ENCODE peak calls at places on chromosomes 12 and 14, in ten cellular contexts. N, F, R, G, P, Z, J, V, U and X are unnamed samples.

GRCh38 chr12:111046896-111047295 is 126.5 kb upstream of the MYL2 start:
- DNase-seq in Z (no peak), J (no peak), U (no peak), F (no peak), N (no peak), P (no peak), R (no peak), G (no peak), V (no peak), X (no peak)

GRCh38 chr12:57191410-57191809 is 25.2 kb upstream of the NXPH4 start:
- DNase-seq in J (no peak), P (no peak), N (no peak), R (no peak), V (no peak), G (no peak), Z (no peak), F (no peak), U (no peak), X (no peak)

GRCh38 chr14:61147898-61148549 is 133.1 kb downstream of the TMEM30B start:
- DNase-seq in P (no peak), G (peak; percentile 66), R (no peak), V (no peak), F (no peak), Z (no peak), J (no peak), U (no peak), N (no peak), X (peak; percentile 70)

GRCh38 chr14:38442208-38442607 is 186.3 kb upstream of the CLEC14A start:
- DNase-seq in Z (no peak), J (no peak), F (no peak), R (no peak), P (no peak), G (no peak), N (no peak), U (no peak), V (no peak), X (no peak)

GRCh38 chr14:52706286-52706685 is 714 bp upstream of the PSMC6 start:
- DNase-seq in G (no peak), U (no peak), P (no peak), R (no peak), V (no peak), F (no peak), N (no peak), J (peak; percentile 81), Z (no peak), X (no peak)

GRCh38 chr12:91100901-91101300 is 10.4 kb downstream of the LUM start:
- DNase-seq in Z (no peak), F (no peak), U (no peak), V (no peak), R (no peak), P (no peak), N (no peak), J (no peak), G (no peak), X (no peak)

GRCh38 chr12:114579389-114579788 is 104.6 kb downstream of the TBX3 start:
- DNase-seq in V (no peak), F (no peak), Z (no peak), P (no peak), R (no peak), U (no peak), G (no peak), N (no peak), J (no peak), X (no peak)

GRCh38 chr12:75908961-75909699 is 122.4 kb downstream of the PHLDA1 start:
- DNase-seq in P (no peak), U (peak; percentile 85), F (peak; percentile 64), Z (no peak), V (peak; percentile 37), G (peak; percentile 62), N (no peak), J (no peak), R (no peak), X (peak; percentile 85)

GRCh38 chr12:121805171-121805687 is 1.4 kb downstream of the SETD1B start:
- DNase-seq in N (no peak), G (no peak), J (no peak), F (peak; percentile 52), P (no peak), U (no peak), Z (no peak), R (no peak), V (no peak), X (no peak)

GRCh38 chr14:58272589-58273372 is 25.6 kb upstream of the ARID4A start:
- DNase-seq in U (peak; percentile 44), R (no peak), J (peak; percentile 20), G (no peak), Z (no peak), P (no peak), F (no peak), V (no peak), N (peak; percentile 8), X (no peak)

GRCh38 chr12:9943244-9943643 is 11.1 kb upstream of the CLEC2A start:
- DNase-seq in P (no peak), R (no peak), G (no peak), F (no peak), Z (no peak), N (no peak), J (no peak), U (no peak), V (no peak), X (no peak)

GRCh38 chr12:2336409-2336829 is 283.6 kb downstream of the CACNA1C start:
- DNase-seq in U (no peak), Z (no peak), R (no peak), V (no peak), J (peak; percentile 30), F (no peak), P (peak; percentile 85), G (no peak), N (no peak), X (no peak)

GRCh38 chr12:127681151-127681754 is 585.7 kb upstream of the TMEM132C start:
- DNase-seq in R (no peak), F (no peak), U (no peak), G (no peak), J (no peak), P (no peak), Z (no peak), V (no peak), N (no peak), X (no peak)

GRCh38 chr14:104678346-104678745 is 11.1 kb upstream of the INF2 start:
- DNase-seq in R (no peak), P (no peak), Z (no peak), G (no peak), V (no peak), N (no peak), F (no peak), U (no peak), J (peak; percentile 43), X (peak; percentile 74)

GRCh38 chr14:73661872-73662271 is 17.1 kb downstream of the DNAL1 start:
- DNase-seq in P (no peak), G (no peak), N (no peak), V (no peak), F (no peak), U (no peak), J (no peak), Z (no peak), R (no peak), X (no peak)

GRCh38 chr12:53694746-53695145 is 18.9 kb upstream of the ATP5MC2 start:
- DNase-seq in F (no peak), G (no peak), N (no peak), P (no peak), U (no peak), J (no peak), R (no peak), V (no peak), Z (no peak), X (no peak)

DNA sequence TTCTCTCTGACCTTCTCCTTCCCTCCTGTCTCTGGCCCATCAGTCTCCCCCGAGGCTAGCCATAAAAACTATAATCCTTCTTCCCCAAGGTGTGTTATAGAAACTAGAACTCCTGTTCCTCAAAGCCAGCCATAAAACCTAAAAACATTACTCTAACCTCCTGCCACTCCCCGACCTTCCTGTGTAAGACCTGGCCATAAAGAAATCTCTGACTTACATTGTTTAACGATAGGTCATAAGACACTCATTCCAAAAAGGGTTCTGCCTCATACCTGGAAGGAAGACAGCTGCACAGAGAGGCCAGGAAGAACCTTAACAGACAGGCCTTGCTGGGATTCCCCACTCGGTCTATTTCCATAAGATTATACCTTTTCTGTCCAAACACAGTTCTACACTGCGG is 70.9 kb upstream of the EEA1 start:
- DNase-seq in P (no peak), V (peak; percentile 35), G (no peak), J (no peak), R (no peak), Z (no peak), N (no peak), F (no peak), U (no peak), X (no peak)
- TF ChIP-seq POLR2A in P (no peak), V (no peak), G (no peak), J (no peak), R (no peak), Z (no peak), N (no peak), F (no peak), U (no peak), X (no peak)

GRCh38 chr12:102016472-102016871 is 45.3 kb downstream of the WASHC3 start:
- DNase-seq in Z (no peak), F (no peak), P (no peak), J (no peak), U (no peak), N (no peak), R (no peak), G (no peak), V (no peak), X (no peak)
- TF ChIP-seq CTCF in Z (no peak), F (no peak), P (no peak), J (no peak), U (no peak), N (no peak), R (no peak), G (no peak), V (no peak), X (no peak)

DNA sequence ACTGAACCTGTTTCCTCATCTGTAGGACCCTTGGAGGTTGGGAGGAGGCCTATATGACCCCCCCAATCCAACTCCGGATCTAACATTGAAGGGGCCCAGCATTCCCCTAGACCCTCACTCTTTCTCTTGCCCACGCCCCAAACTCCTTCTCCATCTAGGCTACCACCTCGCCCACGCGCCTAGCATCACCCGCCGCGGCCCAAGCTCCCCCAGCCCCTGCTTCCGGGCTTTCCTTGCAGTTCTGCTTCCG is 468 bp downstream of the CERS5 start:
- DNase-seq in N (no peak), J (peak; percentile 56), P (no peak), V (no peak), F (peak; percentile 47), Z (no peak), R (no peak), G (no peak), U (peak; percentile 29), X (peak; percentile 72)
- TF ChIP-seq EP300 in N (no peak), J (no peak), P (no peak), V (no peak), F (no peak), Z (no peak), R (no peak), G (no peak), U (no peak), X (no peak)

DNA sequence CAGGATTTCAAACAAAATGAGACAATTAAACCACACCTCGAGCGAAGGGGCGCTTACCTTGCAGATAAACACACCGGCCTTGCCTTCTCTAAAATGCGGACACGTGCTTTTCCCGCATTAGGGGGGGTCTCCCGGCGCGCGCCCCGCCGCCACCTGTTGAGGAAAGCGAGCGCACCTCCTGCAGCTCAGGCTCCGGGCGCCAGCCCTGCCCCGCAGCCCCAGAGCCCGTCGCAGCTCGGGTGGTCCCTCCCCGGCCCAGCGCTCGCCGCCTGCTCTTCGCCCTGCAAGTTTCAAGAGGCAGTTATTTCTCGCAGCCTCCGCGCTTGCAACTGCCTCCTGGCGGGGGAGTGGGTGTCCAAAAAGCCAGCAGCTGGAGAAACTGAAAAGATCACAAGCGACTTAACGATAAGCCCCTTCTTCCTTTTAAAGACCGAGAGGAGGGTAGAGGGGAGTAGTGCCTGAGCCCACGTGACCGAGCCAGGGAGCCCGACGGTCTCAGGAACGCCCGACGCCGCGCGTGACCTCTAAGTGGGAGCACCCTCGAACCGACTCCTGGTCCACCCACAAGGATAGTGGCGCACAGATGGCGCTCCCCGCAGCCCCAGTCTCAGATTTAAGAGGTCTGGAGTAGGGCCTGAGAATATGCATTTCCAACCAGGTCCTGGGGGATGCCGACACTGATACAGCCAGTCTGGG is at the start of gene ESR2:
- DNase-seq in N (peak; percentile 15), Z (peak; percentile 3), P (no peak), J (peak; percentile 50), V (peak; percentile 37), G (no peak), F (peak; percentile 55), R (no peak), U (peak; percentile 31), X (no peak)
- TF ChIP-seq POLR2A in N (no peak), Z (no peak), P (no peak), J (no peak), V (no peak), G (no peak), F (no peak), R (no peak), U (no peak), X (no peak)